ENCODE peak calls at places on chromosome 2, in six cellular contexts. C, T, G, J, Q and U are unnamed samples.

GRCh38 chr2:158487419-158487818 is 30.7 kb downstream of the PKP4 start:
- DNase-seq in C (peak; percentile 86), T (no peak), G (no peak), J (peak; percentile 64), Q (no peak), U (no peak)

GRCh38 chr2:238169021-238169707 is 10.4 kb downstream of the ERFE start:
- DNase-seq in C (peak; percentile 97), T (no peak), G (no peak), J (no peak), Q (no peak), U (peak; percentile 69)

GRCh38 chr2:235666240-235666781 is 172.5 kb downstream of the AGAP1 start:
- DNase-seq in C (peak; percentile 96), T (no peak), G (peak; percentile 88), J (peak; percentile 79), Q (no peak), U (peak; percentile 74)

GRCh38 chr2:27705851-27706622 is 42.3 kb downstream of the SLC4A1AP start:
- DNase-seq in C (peak; percentile 90), T (no peak), G (no peak), J (no peak), Q (peak; percentile 65), U (peak; percentile 98)

GRCh38 chr2:235521844-235522243 is 28.0 kb downstream of the AGAP1 start:
- DNase-seq in C (peak; percentile 16), T (no peak), G (no peak), J (no peak), Q (no peak), U (no peak)

GRCh38 chr2:241321033-241321432 is 5.3 kb downstream of the SEPTIN2 start:
- DNase-seq in C (no peak), T (no peak), G (no peak), J (no peak), Q (no peak), U (no peak)

GRCh38 chr2:195821566-195821932 is 164.5 kb downstream of the SLC39A10 start:
- DNase-seq in C (no peak), T (no peak), G (no peak), J (no peak), Q (no peak), U (no peak)

GRCh38 chr2:27752551-27753237 is 18.8 kb upstream of the MRPL33 start:
- DNase-seq in C (no peak), T (no peak), G (no peak), J (no peak), Q (no peak), U (no peak)

GRCh38 chr2:241811209-241811951 is 2.4 kb downstream of the NEU4 start:
- DNase-seq in C (no peak), T (no peak), G (no peak), J (peak; percentile 46), Q (peak; percentile 46), U (no peak)

GRCh38 chr2:240125749-240126148 is 10.4 kb downstream of the COPS9 start:
- DNase-seq in C (no peak), T (no peak), G (no peak), J (no peak), Q (peak; percentile 17), U (no peak)